ENCODE peak calls at places on chromosomes 4 and X, in four cellular contexts. One of them, this sample, is unnamed.
A peak's percentile ranks its signal among the peaks of the same experiment; 100 is the strongest.

GRCh38 chrX:109843963-109844751 is 111.1 kb upstream of the ACSL4 start:
- DNase-seq in WTC11: no peak
- DNase-seq in GM12878: no peak
- DNase-seq in HepG2: no peak
- DNase-seq in this sample: no peak

GRCh38 chr4:138235419-138235952 is 6.7 kb downstream of the SLC7A11 start:
- DNase-seq in WTC11: no peak
- DNase-seq in GM12878: no peak
- DNase-seq in HepG2: no peak
- DNase-seq in this sample: peak; percentile 14

GRCh38 chrX:121161501-121161933 is 114.1 kb downstream of the GLUD2 start:
- DNase-seq in WTC11: no peak
- DNase-seq in GM12878: peak; percentile 9
- DNase-seq in HepG2: no peak
- DNase-seq in this sample: peak; percentile 76

GRCh38 chr4:74840931-74841330 is 46.6 kb upstream of the BTC start:
- DNase-seq in WTC11: no peak
- DNase-seq in GM12878: no peak
- DNase-seq in HepG2: no peak
- DNase-seq in this sample: no peak

GRCh38 chr4:57854748-57855147 is 744.6 kb upstream of the IGFBP7 start:
- DNase-seq in WTC11: no peak
- DNase-seq in GM12878: no peak
- DNase-seq in HepG2: no peak
- DNase-seq in this sample: no peak

GRCh38 chrX:27555514-27555913 is 34.6 kb upstream of the DCAF8L2 start:
- DNase-seq in WTC11: no peak
- DNase-seq in GM12878: no peak
- DNase-seq in HepG2: peak; percentile 41
- DNase-seq in this sample: peak; percentile 1

GRCh38 chrX:8864151-8864550 is 63.0 kb upstream of the FAM9A start:
- DNase-seq in WTC11: no peak
- DNase-seq in GM12878: no peak
- DNase-seq in HepG2: no peak
- DNase-seq in this sample: no peak

GRCh38 chr4:86048426-86048825 is 311.4 kb downstream of the MAPK10 start:
- DNase-seq in WTC11: no peak
- DNase-seq in GM12878: no peak
- DNase-seq in HepG2: no peak
- DNase-seq in this sample: no peak

GRCh38 chr4:10333942-10334341 is 123.3 kb downstream of the ZNF518B start:
- DNase-seq in WTC11: peak; percentile 46
- DNase-seq in GM12878: no peak
- DNase-seq in HepG2: no peak
- DNase-seq in this sample: no peak

GRCh38 chrX:135481696-135482179 is 38.7 kb upstream of the INTS6L start:
- DNase-seq in WTC11: no peak
- DNase-seq in GM12878: no peak
- DNase-seq in HepG2: no peak
- DNase-seq in this sample: no peak

GRCh38 chrX:101764538-101764937 is 104.9 kb upstream of the ARMCX2 start:
- DNase-seq in WTC11: no peak
- DNase-seq in GM12878: no peak
- DNase-seq in HepG2: no peak
- DNase-seq in this sample: no peak

GRCh38 chr4:2331519-2332200 is 69.8 kb upstream of the MXD4 start:
- DNase-seq in WTC11: no peak
- DNase-seq in GM12878: no peak
- DNase-seq in HepG2: no peak
- DNase-seq in this sample: no peak

GRCh38 chrX:35741142-35741541 is 57.0 kb upstream of the MAGEB16 start:
- DNase-seq in WTC11: no peak
- DNase-seq in GM12878: no peak
- DNase-seq in HepG2: no peak
- DNase-seq in this sample: no peak

GRCh38 chr4:10457255-10457801 is at the start of gene ZNF518B:
- DNase-seq in WTC11: peak; percentile 74
- DNase-seq in GM12878: no peak
- DNase-seq in HepG2: no peak
- DNase-seq in this sample: peak; percentile 87

GRCh38 chrX:47749185-47749967 is 87.3 kb upstream of the ZNF81 start:
- DNase-seq in WTC11: no peak
- DNase-seq in GM12878: no peak
- DNase-seq in HepG2: no peak
- DNase-seq in this sample: no peak

DNA sequence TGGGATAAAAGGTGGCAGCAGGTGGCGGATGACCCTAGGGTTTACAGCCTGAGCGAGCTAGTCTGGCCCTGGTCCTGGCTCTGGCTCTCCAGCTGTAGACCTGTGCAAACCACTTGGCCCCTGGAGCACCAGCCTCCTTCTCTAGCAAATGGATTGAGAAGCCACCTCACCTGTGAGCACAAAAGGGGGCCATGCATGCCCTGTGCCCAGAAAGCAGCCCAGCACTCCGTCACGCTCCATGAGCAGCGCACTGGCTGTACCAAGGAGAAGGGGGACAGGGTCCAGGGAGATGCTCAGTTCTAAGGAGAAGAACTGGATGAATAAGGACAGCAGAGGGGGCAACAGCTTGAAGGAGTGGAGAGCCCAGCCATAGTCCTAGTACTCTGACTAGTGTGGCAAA is 46.9 kb upstream of the C4orf50 start:
- DNase-seq in WTC11: no peak
- DNase-seq in GM12878: no peak
- DNase-seq in HepG2: no peak
- DNase-seq in this sample: no peak
- TF ChIP-seq NR2C2 in WTC11: no peak
- TF ChIP-seq NR2C2 in GM12878: no peak
- TF ChIP-seq NR2C2 in HepG2: no peak
- TF ChIP-seq NR2C2 in this sample: no peak

GRCh38 chrX:22577181-22577580 is 304.5 kb downstream of the CBLL2 start:
- DNase-seq in WTC11: no peak
- DNase-seq in GM12878: no peak
- DNase-seq in HepG2: no peak
- DNase-seq in this sample: no peak
- TF ChIP-seq NR2C2 in WTC11: no peak
- TF ChIP-seq NR2C2 in GM12878: no peak
- TF ChIP-seq NR2C2 in HepG2: no peak
- TF ChIP-seq NR2C2 in this sample: no peak

GRCh38 chr4:177713454-177713853 is 271.2 kb upstream of the AGA start:
- DNase-seq in WTC11: no peak
- DNase-seq in GM12878: no peak
- DNase-seq in HepG2: no peak
- DNase-seq in this sample: no peak

GRCh38 chr4:177717407-177717806 is 275.2 kb upstream of the AGA start:
- DNase-seq in WTC11: no peak
- DNase-seq in GM12878: no peak
- DNase-seq in HepG2: no peak
- DNase-seq in this sample: no peak

GRCh38 chr4:177718514-177718913 is 276.3 kb upstream of the AGA start:
- DNase-seq in WTC11: no peak
- DNase-seq in GM12878: no peak
- DNase-seq in HepG2: no peak
- DNase-seq in this sample: no peak
- TF ChIP-seq NR2C2 in WTC11: no peak
- TF ChIP-seq NR2C2 in GM12878: no peak
- TF ChIP-seq NR2C2 in HepG2: no peak
- TF ChIP-seq NR2C2 in this sample: no peak

DNA sequence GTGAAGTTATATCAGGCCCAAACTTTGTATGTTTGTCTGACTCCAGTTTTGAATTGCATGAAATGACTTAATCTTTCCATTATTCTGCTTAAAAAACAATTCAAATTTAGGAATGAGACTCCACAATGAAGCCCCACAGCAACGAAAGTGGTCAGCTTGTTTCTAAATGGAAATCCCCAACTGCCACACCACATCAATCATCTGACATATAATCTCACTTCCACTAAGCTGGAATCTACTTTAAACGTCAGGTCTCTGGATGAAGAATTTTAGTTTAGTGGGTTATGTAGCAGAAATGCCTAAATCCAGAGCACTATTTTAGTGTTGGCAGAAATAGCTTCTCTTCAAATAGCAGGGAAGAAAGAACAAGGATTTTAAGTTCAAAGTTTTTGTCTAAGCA is 1.8 kb upstream of the BMP2K start:
- DNase-seq in WTC11: no peak
- DNase-seq in GM12878: no peak
- DNase-seq in HepG2: no peak
- DNase-seq in this sample: no peak
- TF ChIP-seq NR2C2 in WTC11: no peak
- TF ChIP-seq NR2C2 in GM12878: no peak
- TF ChIP-seq NR2C2 in HepG2: no peak
- TF ChIP-seq NR2C2 in this sample: no peak

GRCh38 chrX:38236901-38237615 is 16.4 kb upstream of the SRPX start:
- DNase-seq in WTC11: no peak
- DNase-seq in GM12878: no peak
- DNase-seq in HepG2: no peak
- DNase-seq in this sample: no peak
- TF ChIP-seq NR2C2 in WTC11: no peak
- TF ChIP-seq NR2C2 in GM12878: no peak
- TF ChIP-seq NR2C2 in HepG2: no peak
- TF ChIP-seq NR2C2 in this sample: no peak